ENCODE peak calls at places on chromosomes 12 and 14, in nine cellular contexts. L is GM23338; Y is A172; Z is NAMALWA; H is stimulated activated CD4-positive, alpha-beta T cell treated with anti-CD3 and anti-CD28 coated beads, Interleukin-1b, Interleukin-23, amount 100 ng/mL, for 1 hour; E is AG08396; M is cerebellar cortex; V is AG20443; F is T1000. X is an unnamed sample.

GRCh38 chr14:94213021-94213420 is 38.9 kb downstream of the PPP4R4 start:
- DNase-seq in M (no peak), V (peak; percentile 34), L (no peak), Y (peak; percentile 80), Z (no peak), H (no peak), E (peak; percentile 34), F (no peak), X (no peak)

GRCh38 chr12:78802593-78802992 is 62.0 kb upstream of the SYT1 start:
- DNase-seq in H (no peak), E (peak; percentile 54), Y (peak; percentile 81), Z (no peak), V (peak; percentile 27), M (no peak), F (no peak), L (peak; percentile 8), X (no peak)

GRCh38 chr14:65224799-65225198 is 122.5 kb upstream of the MAX start:
- DNase-seq in E (no peak), M (peak; percentile 58), V (no peak), Z (no peak), H (no peak), L (no peak), F (no peak), Y (no peak), X (no peak)

GRCh38 chr14:75822522-75823288 is 159.1 kb downstream of the TGFB3 start:
- DNase-seq in Y (peak; percentile 37), H (no peak), E (peak; percentile 44), F (no peak), Z (no peak), M (no peak), V (peak; percentile 70), L (no peak), X (no peak)

GRCh38 chr12:104181313-104181712 is 34.3 kb upstream of the TXNRD1 start:
- DNase-seq in E (no peak), H (no peak), V (no peak), Y (no peak), F (no peak), M (no peak), Z (no peak), L (no peak), X (no peak)

GRCh38 chr12:131882804-131883520 is 11.5 kb upstream of the ULK1 start:
- DNase-seq in M (no peak), Y (no peak), F (no peak), Z (no peak), E (peak; percentile 7), H (no peak), L (no peak), V (peak; percentile 29), X (no peak)

GRCh38 chr12:113582521-113583218 is 111.0 kb upstream of the LHX5 start:
- DNase-seq in F (no peak), H (no peak), M (no peak), E (no peak), Z (no peak), Y (peak; percentile 37), L (no peak), V (no peak), X (no peak)

GRCh38 chr14:62126885-62127478 is 364.8 kb downstream of the SNAPC1 start:
- DNase-seq in E (peak; percentile 44), V (peak; percentile 40), F (peak; percentile 17), Y (peak; percentile 11), Z (peak; percentile 59), L (peak; percentile 80), M (peak; percentile 81), H (no peak), X (peak; percentile 20)

GRCh38 chr14:63745272-63745671 is 17.4 kb upstream of the SGPP1 start:
- DNase-seq in Y (no peak), H (no peak), E (no peak), M (no peak), F (no peak), V (no peak), L (no peak), Z (no peak), X (no peak)

GRCh38 chr12:67981236-67982164 is 7.7 kb upstream of the IFNG-AS1 start:
- DNase-seq in E (peak; percentile 69), M (no peak), Z (no peak), F (peak; percentile 55), L (no peak), Y (peak; percentile 95), V (peak; percentile 85), H (no peak), X (no peak)

GRCh38 chr12:49673446-49674317 is 33.5 kb downstream of the FMNL3 start:
- DNase-seq in Y (peak; percentile 79), F (peak; percentile 57), M (peak; percentile 95), H (no peak), V (peak; percentile 97), E (peak; percentile 93), L (peak; percentile 79), Z (no peak), X (peak; percentile 85)

X was measured in colonic mucosa.